ENCODE peak calls at places on chromosomes 4 and X, in eight cellular contexts. One of them, this sample, is unnamed.

GRCh38 chr4:21476753-21477152 is 471.8 kb downstream of the KCNIP4 start:
- DNase-seq in CD8-positive, alpha-beta T cell: no peak
- DNase-seq in spleen: no peak
- DNase-seq in H9: peak; percentile 71
- DNase-seq in psoas muscle: no peak
- DNase-seq in Peyer's patch: no peak
- DNase-seq in left ventricle myocardium inferior: no peak
- DNase-seq in MM.1S: no peak
- DNase-seq in this sample: peak; percentile 93

GRCh38 chr4:183197140-183197539 is 98.1 kb downstream of the WWC2 start:
- DNase-seq in MM.1S: no peak
- DNase-seq in Peyer's patch: no peak
- DNase-seq in left ventricle myocardium inferior: no peak
- DNase-seq in H9: no peak
- DNase-seq in CD8-positive, alpha-beta T cell: no peak
- DNase-seq in psoas muscle: no peak
- DNase-seq in spleen: no peak
- DNase-seq in this sample: no peak

GRCh38 chr4:167652267-167652666 is 418.0 kb upstream of the SPOCK3 start:
- DNase-seq in left ventricle myocardium inferior: no peak
- DNase-seq in MM.1S: no peak
- DNase-seq in Peyer's patch: no peak
- DNase-seq in psoas muscle: no peak
- DNase-seq in spleen: no peak
- DNase-seq in CD8-positive, alpha-beta T cell: no peak
- DNase-seq in H9: no peak
- DNase-seq in this sample: no peak

GRCh38 chr4:138576684-138577083 is 334.5 kb upstream of the SLC7A11 start:
- DNase-seq in left ventricle myocardium inferior: no peak
- DNase-seq in H9: no peak
- DNase-seq in Peyer's patch: no peak
- DNase-seq in CD8-positive, alpha-beta T cell: no peak
- DNase-seq in psoas muscle: no peak
- DNase-seq in spleen: no peak
- DNase-seq in MM.1S: peak; percentile 62
- DNase-seq in this sample: peak; percentile 55

GRCh38 chrX:118221257-118221656 is 104.6 kb upstream of the KLHL13 start:
- DNase-seq in MM.1S: no peak
- DNase-seq in spleen: no peak
- DNase-seq in H9: no peak
- DNase-seq in CD8-positive, alpha-beta T cell: no peak
- DNase-seq in psoas muscle: no peak
- DNase-seq in Peyer's patch: no peak
- DNase-seq in left ventricle myocardium inferior: no peak
- DNase-seq in this sample: no peak

GRCh38 chrX:37776283-37776986 is 3.4 kb upstream of the CYBB start:
- DNase-seq in psoas muscle: no peak
- DNase-seq in left ventricle myocardium inferior: no peak
- DNase-seq in CD8-positive, alpha-beta T cell: no peak
- DNase-seq in spleen: peak; percentile 70
- DNase-seq in Peyer's patch: peak; percentile 44
- DNase-seq in MM.1S: peak; percentile 58
- DNase-seq in H9: no peak
- DNase-seq in this sample: no peak

GRCh38 chrX:1558761-1559468 is 21.9 kb upstream of the P2RY8 start:
- DNase-seq in Peyer's patch: no peak
- DNase-seq in left ventricle myocardium inferior: no peak
- DNase-seq in spleen: no peak
- DNase-seq in H9: no peak
- DNase-seq in MM.1S: no peak
- DNase-seq in psoas muscle: no peak
- DNase-seq in CD8-positive, alpha-beta T cell: peak; percentile 9
- DNase-seq in this sample: no peak

GRCh38 chrX:37993857-37994619 is 12.3 kb upstream of the SYTL5 start:
- DNase-seq in left ventricle myocardium inferior: no peak
- DNase-seq in Peyer's patch: no peak
- DNase-seq in H9: peak; percentile 77
- DNase-seq in MM.1S: peak; percentile 95
- DNase-seq in spleen: no peak
- DNase-seq in CD8-positive, alpha-beta T cell: no peak
- DNase-seq in psoas muscle: no peak
- DNase-seq in this sample: peak; percentile 75

GRCh38 chrX:39705299-39705698 is 392.5 kb downstream of the BCOR start:
- DNase-seq in psoas muscle: peak; percentile 79
- DNase-seq in Peyer's patch: no peak
- DNase-seq in H9: no peak
- DNase-seq in left ventricle myocardium inferior: peak; percentile 60
- DNase-seq in spleen: no peak
- DNase-seq in MM.1S: no peak
- DNase-seq in CD8-positive, alpha-beta T cell: no peak
- DNase-seq in this sample: peak; percentile 69

GRCh38 chr4:99324978-99325377 is 3.8 kb upstream of the ADH1B start:
- DNase-seq in MM.1S: no peak
- DNase-seq in Peyer's patch: no peak
- DNase-seq in H9: no peak
- DNase-seq in CD8-positive, alpha-beta T cell: no peak
- DNase-seq in left ventricle myocardium inferior: peak; percentile 54
- DNase-seq in psoas muscle: peak; percentile 61
- DNase-seq in spleen: no peak
- DNase-seq in this sample: no peak

GRCh38 chr4:103498161-103499070 is 221.4 kb downstream of the TACR3 start:
- DNase-seq in spleen: peak; percentile 33
- DNase-seq in CD8-positive, alpha-beta T cell: no peak
- DNase-seq in H9: no peak
- DNase-seq in MM.1S: no peak
- DNase-seq in left ventricle myocardium inferior: no peak
- DNase-seq in Peyer's patch: no peak
- DNase-seq in psoas muscle: no peak
- DNase-seq in this sample: no peak

GRCh38 chr4:54277691-54278090 is 48.6 kb downstream of the PDGFRA start:
- DNase-seq in psoas muscle: no peak
- DNase-seq in MM.1S: no peak
- DNase-seq in left ventricle myocardium inferior: no peak
- DNase-seq in Peyer's patch: no peak
- DNase-seq in CD8-positive, alpha-beta T cell: no peak
- DNase-seq in spleen: no peak
- DNase-seq in H9: no peak
- DNase-seq in this sample: no peak

GRCh38 chr4:38574559-38575333 is 89.3 kb upstream of the KLF3 start:
- DNase-seq in left ventricle myocardium inferior: no peak
- DNase-seq in MM.1S: no peak
- DNase-seq in psoas muscle: peak; percentile 63
- DNase-seq in H9: no peak
- DNase-seq in Peyer's patch: no peak
- DNase-seq in spleen: no peak
- DNase-seq in CD8-positive, alpha-beta T cell: no peak
- DNase-seq in this sample: no peak
- H3K27ac ChIP-seq in left ventricle myocardium inferior: no peak overlapping the region
- H3K27ac ChIP-seq in MM.1S: no peak overlapping the region
- H3K27ac ChIP-seq in psoas muscle: peak overlapping the region; percentile 87
- H3K27ac ChIP-seq in H9: no peak overlapping the region
- H3K27ac ChIP-seq in Peyer's patch: no peak overlapping the region
- H3K27ac ChIP-seq in spleen: no peak overlapping the region
- H3K27ac ChIP-seq in CD8-positive, alpha-beta T cell: no peak overlapping the region
- H3K27ac ChIP-seq in this sample: no peak overlapping the region

GRCh38 chr4:113972781-113973180 is 6.7 kb downstream of the ARSJ start:
- DNase-seq in CD8-positive, alpha-beta T cell: no peak
- DNase-seq in spleen: no peak
- DNase-seq in left ventricle myocardium inferior: no peak
- DNase-seq in psoas muscle: no peak
- DNase-seq in Peyer's patch: no peak
- DNase-seq in MM.1S: no peak
- DNase-seq in H9: no peak
- DNase-seq in this sample: no peak

GRCh38 chr4:113967687-113968086 is 11.8 kb downstream of the ARSJ start:
- DNase-seq in H9: no peak
- DNase-seq in left ventricle myocardium inferior: no peak
- DNase-seq in psoas muscle: no peak
- DNase-seq in spleen: no peak
- DNase-seq in CD8-positive, alpha-beta T cell: no peak
- DNase-seq in MM.1S: no peak
- DNase-seq in Peyer's patch: no peak
- DNase-seq in this sample: no peak

GRCh38 chr4:113971706-113972360 is 7.6 kb downstream of the ARSJ start:
- DNase-seq in psoas muscle: no peak
- DNase-seq in left ventricle myocardium inferior: no peak
- DNase-seq in H9: no peak
- DNase-seq in MM.1S: no peak
- DNase-seq in CD8-positive, alpha-beta T cell: no peak
- DNase-seq in Peyer's patch: no peak
- DNase-seq in spleen: no peak
- DNase-seq in this sample: no peak

GRCh38 chr4:113969935-113970334 is 9.5 kb downstream of the ARSJ start:
- DNase-seq in psoas muscle: no peak
- DNase-seq in CD8-positive, alpha-beta T cell: no peak
- DNase-seq in Peyer's patch: no peak
- DNase-seq in spleen: no peak
- DNase-seq in H9: no peak
- DNase-seq in MM.1S: no peak
- DNase-seq in left ventricle myocardium inferior: no peak
- DNase-seq in this sample: no peak

GRCh38 chr4:113968473-113968872 is 11.0 kb downstream of the ARSJ start:
- DNase-seq in MM.1S: no peak
- DNase-seq in Peyer's patch: no peak
- DNase-seq in CD8-positive, alpha-beta T cell: no peak
- DNase-seq in spleen: no peak
- DNase-seq in left ventricle myocardium inferior: no peak
- DNase-seq in H9: no peak
- DNase-seq in psoas muscle: no peak
- DNase-seq in this sample: no peak
- TF ChIP-seq CTCF in MM.1S: no peak
- TF ChIP-seq CTCF in Peyer's patch: no peak
- TF ChIP-seq CTCF in CD8-positive, alpha-beta T cell: no peak
- TF ChIP-seq CTCF in spleen: no peak
- TF ChIP-seq CTCF in left ventricle myocardium inferior: no peak
- TF ChIP-seq CTCF in H9: no peak
- TF ChIP-seq CTCF in psoas muscle: no peak
- TF ChIP-seq CTCF in this sample: no peak

DNA sequence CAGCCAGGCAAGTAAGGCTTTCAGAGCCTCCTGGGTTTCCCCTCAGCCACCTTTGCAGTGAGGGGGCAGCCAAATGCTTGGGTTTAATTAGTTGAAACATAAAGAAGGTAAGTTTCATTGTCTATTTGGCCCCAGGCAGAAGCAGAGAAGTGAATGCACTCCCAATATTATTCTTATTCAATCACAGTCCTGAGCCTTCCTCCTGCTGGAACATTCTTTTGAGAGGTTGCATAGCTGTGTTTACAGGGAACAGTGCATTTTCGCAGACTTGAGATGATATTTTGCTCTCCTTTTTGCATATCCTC is 13.9 kb downstream of the SLC2A9 start:
- DNase-seq in H9: no peak
- DNase-seq in left ventricle myocardium inferior: no peak
- DNase-seq in psoas muscle: no peak
- DNase-seq in Peyer's patch: no peak
- DNase-seq in MM.1S: no peak
- DNase-seq in CD8-positive, alpha-beta T cell: no peak
- DNase-seq in spleen: no peak
- DNase-seq in this sample: no peak
- H3K4me1 ChIP-seq in H9: no peaks in the 10 kb centered on the region
- H3K4me1 ChIP-seq in left ventricle myocardium inferior: peaks cover 50% of the 10 kb centered on the region
- H3K4me1 ChIP-seq in psoas muscle: peaks cover 28% of the 10 kb centered on the region
- H3K4me1 ChIP-seq in Peyer's patch: peaks cover 10% of the 10 kb centered on the region
- H3K4me1 ChIP-seq in MM.1S: peaks cover 22% of the 10 kb centered on the region
- H3K4me1 ChIP-seq in CD8-positive, alpha-beta T cell: no peaks in the 10 kb centered on the region
- H3K4me1 ChIP-seq in spleen: peaks cover 8% of the 10 kb centered on the region
- H3K4me1 ChIP-seq in this sample: no peaks in the 10 kb centered on the region

DNA sequence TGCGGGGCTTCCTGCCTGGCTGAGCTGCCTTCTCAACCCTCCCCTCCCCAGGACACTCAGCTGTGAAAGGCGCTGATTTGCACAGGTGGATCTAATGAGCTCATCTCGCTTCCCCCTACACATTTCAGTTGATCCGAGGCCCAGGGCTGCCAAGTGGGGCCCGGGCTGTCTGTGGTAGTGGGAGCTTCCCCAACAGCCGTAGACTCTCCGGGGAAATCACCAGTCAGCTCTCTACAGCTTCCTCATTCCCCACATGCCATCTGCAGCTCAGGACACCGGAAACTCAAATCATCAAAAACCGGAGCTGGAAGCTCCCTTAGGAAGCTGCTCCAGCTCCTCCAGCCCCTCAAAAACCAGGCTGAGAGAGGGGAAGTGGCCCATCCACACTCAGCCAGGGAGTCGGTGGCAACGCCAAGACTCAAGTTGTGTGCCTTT is 56.2 kb downstream of the SMIM20 start:
- DNase-seq in spleen: no peak
- DNase-seq in MM.1S: no peak
- DNase-seq in psoas muscle: peak; percentile 31
- DNase-seq in H9: no peak
- DNase-seq in CD8-positive, alpha-beta T cell: no peak
- DNase-seq in Peyer's patch: peak; percentile 30
- DNase-seq in left ventricle myocardium inferior: peak; percentile 34
- DNase-seq in this sample: no peak
- H3K27ac ChIP-seq in spleen: no peak overlapping the region
- H3K27ac ChIP-seq in MM.1S: no peak overlapping the region
- H3K27ac ChIP-seq in psoas muscle: no peak overlapping the region
- H3K27ac ChIP-seq in H9: no peak overlapping the region
- H3K27ac ChIP-seq in CD8-positive, alpha-beta T cell: no peak overlapping the region
- H3K27ac ChIP-seq in Peyer's patch: peak overlapping the region; percentile 51
- H3K27ac ChIP-seq in left ventricle myocardium inferior: peak overlapping the region; percentile 45
- H3K27ac ChIP-seq in this sample: peak overlapping the region; percentile 51

DNA sequence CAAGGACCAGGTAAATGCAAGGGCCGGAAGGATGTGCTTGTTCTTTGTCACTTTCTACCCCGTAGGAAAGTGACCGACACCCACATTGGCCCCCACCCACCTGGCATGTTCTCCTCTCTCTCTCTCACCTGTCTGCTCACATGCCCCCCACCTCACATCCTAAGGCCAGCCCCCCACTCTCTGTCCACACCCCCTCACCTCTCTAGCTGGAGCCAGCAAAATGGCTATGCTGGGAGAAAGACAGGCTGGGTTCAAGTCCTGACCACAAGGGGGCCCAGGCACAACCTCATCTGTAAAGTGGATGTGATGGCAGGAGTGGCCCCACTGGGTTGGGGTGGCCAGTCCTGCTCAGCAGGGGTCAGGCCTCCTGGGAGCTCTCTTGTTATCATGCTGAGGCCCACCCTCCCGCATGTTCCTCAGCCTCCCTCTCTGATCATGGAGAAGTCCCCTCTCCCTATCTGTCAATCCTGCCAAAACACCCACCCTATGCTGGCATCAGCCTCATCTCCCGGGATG is 1.7 kb upstream of the PPP2R2C start:
- DNase-seq in MM.1S: no peak
- DNase-seq in left ventricle myocardium inferior: no peak
- DNase-seq in psoas muscle: no peak
- DNase-seq in CD8-positive, alpha-beta T cell: no peak
- DNase-seq in Peyer's patch: no peak
- DNase-seq in spleen: peak; percentile 38
- DNase-seq in H9: peak; percentile 62
- DNase-seq in this sample: peak; percentile 82
- TF ChIP-seq CTCF in MM.1S: peak; percentile 7
- TF ChIP-seq CTCF in left ventricle myocardium inferior: peak; percentile 22
- TF ChIP-seq CTCF in psoas muscle: no peak
- TF ChIP-seq CTCF in CD8-positive, alpha-beta T cell: no peak
- TF ChIP-seq CTCF in Peyer's patch: no peak
- TF ChIP-seq CTCF in spleen: no peak
- TF ChIP-seq CTCF in H9: peak; percentile 62
- TF ChIP-seq CTCF in this sample: peak; percentile 73